ENCODE peak calls at places on chromosomes 5 and 9, in ten cellular contexts. E is left ventricle myocardium inferior, Q is dorsolateral prefrontal cortex, G is cardiac muscle cell, L is AG09319, C is mesothelial cell of epicardium, R is epithelial cell of esophagus, O is GM13976, V is HFFc6, M is psoas muscle. F is an unnamed sample.

GRCh38 chr5:60207031-60207430 is 313.5 kb upstream of the PDE4D start:
- DNase-seq in E (no peak), Q (no peak), G (no peak), L (no peak), C (no peak), R (no peak), O (peak), V (no peak), M (no peak), F (no peak)

GRCh38 chr5:7902201-7902600 is 33.3 kb downstream of the MTRR start:
- DNase-seq in E (no peak), Q (no peak), G (no peak), L (no peak), C (no peak), R (no peak), O (no peak), V (no peak), M (no peak), F (no peak)

GRCh38 chr5:126794157-126794828 is 17.4 kb downstream of the LMNB1 start:
- DNase-seq in E (no peak), Q (no peak), G (peak), L (no peak), C (no peak), R (no peak), O (no peak), V (no peak), M (no peak), F (no peak)

GRCh38 chr5:95283761-95284511 is 958 bp downstream of the MCTP1 start:
- DNase-seq in E (no peak), Q (no peak), G (peak), L (no peak), C (peak), R (peak), O (peak), V (no peak), M (no peak), F (peak)

GRCh38 chr9:120646943-120647342 is 67.0 kb upstream of the CDK5RAP2 start:
- DNase-seq in E (no peak), Q (no peak), G (no peak), L (no peak), C (no peak), R (no peak), O (no peak), V (no peak), M (no peak), F (no peak)

GRCh38 chr5:14676320-14676719 is 11.8 kb downstream of the OTULIN start:
- DNase-seq in E (no peak), Q (no peak), G (no peak), L (no peak), C (no peak), R (peak), O (no peak), V (peak), M (no peak), F (no peak)

GRCh38 chr5:13359326-13359725 is 585.2 kb downstream of the DNAH5 start:
- DNase-seq in E (no peak), Q (no peak), G (no peak), L (no peak), C (no peak), R (peak), O (no peak), V (no peak), M (no peak), F (no peak)

GRCh38 chr5:54616031-54616430 is 98.5 kb downstream of the SNX18 start:
- DNase-seq in E (peak), Q (no peak), G (no peak), L (peak), C (no peak), R (peak), O (no peak), V (peak), M (no peak), F (no peak)

GRCh38 chr5:179297486-179298180 is 47.6 kb downstream of the ADAMTS2 start:
- DNase-seq in E (no peak), Q (no peak), G (no peak), L (no peak), C (no peak), R (no peak), O (no peak), V (no peak), M (no peak), F (no peak)

GRCh38 chr9:123550012-123550411 is 194.0 kb downstream of the CRB2 start:
- DNase-seq in E (no peak), Q (no peak), G (no peak), L (no peak), C (no peak), R (no peak), O (no peak), V (no peak), M (no peak), F (no peak)

GRCh38 chr5:88092358-88092757 is 176.3 kb downstream of the TMEM161B start:
- DNase-seq in E (no peak), Q (no peak), G (no peak), L (no peak), C (no peak), R (no peak), O (no peak), V (no peak), M (no peak), F (no peak)

GRCh38 chr5:91357012-91357634 is 26.0 kb downstream of the ARRDC3 start:
- DNase-seq in E (no peak), Q (no peak), G (peak), L (no peak), C (no peak), R (peak), O (no peak), V (no peak), M (no peak), F (no peak)

GRCh38 chr9:130128782-130129424 is 43.3 kb upstream of the NCS1 start:
- DNase-seq in E (peak), Q (no peak), G (peak), L (peak), C (no peak), R (peak), O (peak), V (peak), M (peak), F (no peak)

GRCh38 chr5:142387022-142387682 is 62.3 kb upstream of the SPRY4 start:
- DNase-seq in E (no peak), Q (no peak), G (no peak), L (no peak), C (no peak), R (no peak), O (no peak), V (no peak), M (no peak), F (no peak)

GRCh38 chr5:135462304-135462703 is 10.2 kb upstream of the TIFAB start:
- DNase-seq in E (no peak), Q (no peak), G (peak), L (no peak), C (no peak), R (peak), O (peak), V (no peak), M (no peak), F (peak)

GRCh38 chr5:139961435-139962157 is 81.5 kb downstream of the NRG2 start:
- DNase-seq in E (no peak), Q (no peak), G (no peak), L (no peak), C (no peak), R (no peak), O (peak), V (no peak), M (no peak), F (no peak)

GRCh38 chr5:139964266-139964993 is 78.7 kb downstream of the NRG2 start:
- DNase-seq in E (no peak), Q (no peak), G (no peak), L (no peak), C (no peak), R (no peak), O (no peak), V (no peak), M (no peak), F (no peak)

GRCh38 chr5:139960723-139961383 is 82.2 kb downstream of the NRG2 start:
- DNase-seq in E (no peak), Q (no peak), G (no peak), L (no peak), C (no peak), R (no peak), O (peak), V (no peak), M (no peak), F (no peak)

GRCh38 chr5:139964994-139965565 is 78.0 kb downstream of the NRG2 start:
- DNase-seq in E (no peak), Q (no peak), G (no peak), L (no peak), C (no peak), R (no peak), O (no peak), V (no peak), M (no peak), F (no peak)

DNA sequence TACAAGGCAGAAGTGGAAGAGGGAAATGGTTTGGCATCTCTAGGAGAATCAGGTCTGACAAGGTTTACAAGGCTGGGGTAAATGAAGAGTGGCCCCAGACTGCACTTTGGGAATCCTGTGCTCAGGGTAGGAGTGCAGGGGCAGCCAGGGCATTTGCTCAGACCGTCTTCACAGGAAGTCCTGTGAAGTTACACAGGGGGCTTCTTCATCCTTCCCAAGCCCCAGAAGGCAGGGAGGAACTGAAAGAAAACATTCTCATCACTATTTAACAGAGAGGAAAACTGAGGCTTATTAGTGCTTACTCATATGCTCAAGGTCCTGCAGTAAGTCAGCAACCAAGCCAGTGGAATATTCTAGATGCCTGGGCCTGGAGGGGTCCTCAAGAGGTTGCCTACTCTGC is 80.7 kb downstream of the NRG2 start:
- DNase-seq in E (no peak), Q (no peak), G (no peak), L (no peak), C (no peak), R (no peak), O (no peak), V (no peak), M (no peak), F (no peak)
- TF ChIP-seq CTCF in E (no peak), Q (no peak), G (no peak), L (no peak), C (no peak), R (no peak), O (no peak), V (no peak), M (no peak), F (no peak)

GRCh38 chr5:43804723-43805122 is 201.7 kb downstream of the NNT start:
- DNase-seq in E (no peak), Q (no peak), G (no peak), L (no peak), C (no peak), R (no peak), O (no peak), V (no peak), M (no peak), F (no peak)
- TF ChIP-seq CTCF in E (no peak), Q (no peak), G (no peak), L (no peak), C (no peak), R (no peak), O (no peak), V (no peak), M (no peak), F (no peak)

GRCh38 chr9:136512651-136513066 is 29.8 kb upstream of the SEC16A start:
- DNase-seq in E (peak), Q (no peak), G (no peak), L (no peak), C (no peak), R (peak), O (peak), V (no peak), M (no peak), F (no peak)
- TF ChIP-seq CTCF in E (no peak), Q (no peak), G (no peak), L (no peak), C (no peak), R (no peak), O (no peak), V (no peak), M (no peak), F (no peak)

GRCh38 chr9:88990721-88991065 is 575 bp upstream of the S1PR3 start:
- DNase-seq in E (no peak), Q (no peak), G (peak), L (no peak), C (no peak), R (no peak), O (no peak), V (no peak), M (no peak), F (peak)
- TF ChIP-seq CTCF in E (no peak), Q (no peak), G (no peak), L (peak), C (no peak), R (no peak), O (no peak), V (no peak), M (no peak), F (peak)